ENCODE peak calls at places on chromosomes 13 and 19, in seven cellular contexts. E, J, P, D, K, W and B are unnamed samples.

GRCh38 chr13:65555973-65556372 is 1674.2 kb downstream of the PCDH9 start:
- DNase-seq in K (no peak), W (no peak), J (no peak), D (no peak), E (no peak), P (no peak), B (peak)

GRCh38 chr19:30942636-30943035 is 406.6 kb downstream of the TSHZ3 start:
- DNase-seq in J (no peak), P (no peak), E (no peak), D (no peak), W (no peak), K (no peak), B (no peak)

GRCh38 chr13:113162783-113163685 is 4.6 kb downstream of the PROZ start:
- DNase-seq in P (no peak), W (no peak), D (no peak), K (no peak), E (no peak), J (no peak), B (no peak)

GRCh38 chr19:45547965-45548609 is 36.5 kb downstream of the OPA3 start:
- DNase-seq in J (peak), W (no peak), P (no peak), D (no peak), E (no peak), K (no peak), B (no peak)

GRCh38 chr13:28527629-28528028 is 32.7 kb upstream of the FLT1 start:
- DNase-seq in D (no peak), P (no peak), J (no peak), W (no peak), E (no peak), K (peak), B (no peak)

GRCh38 chr19:30634431-30634830 is 262.2 kb downstream of the ZNF536 start:
- DNase-seq in J (no peak), W (no peak), P (no peak), D (no peak), K (no peak), E (no peak), B (no peak)

GRCh38 chr13:31431722-31432137 is 232.0 kb downstream of the B3GLCT start:
- DNase-seq in K (peak), E (no peak), W (peak), J (peak), D (peak), P (no peak), B (no peak)

GRCh38 chr13:75628811-75629210 is 7.3 kb upstream of the LMO7 start:
- DNase-seq in W (no peak), J (no peak), P (no peak), E (no peak), K (no peak), D (no peak), B (no peak)

GRCh38 chr13:99870541-99870940 is 101.0 kb downstream of the ZIC5 start:
- DNase-seq in J (no peak), K (no peak), E (no peak), P (no peak), D (no peak), W (no peak), B (peak)

GRCh38 chr13:77422724-77423123 is 95.8 kb upstream of the MYCBP2 start:
- DNase-seq in P (no peak), D (no peak), E (no peak), W (no peak), J (peak), K (no peak), B (no peak)

GRCh38 chr13:76189882-76190519 is 553.9 kb downstream of the LMO7 start:
- DNase-seq in J (no peak), P (no peak), K (no peak), E (no peak), D (no peak), W (no peak), B (no peak)

GRCh38 chr19:4502282-4503223 is 15.7 kb downstream of the PLIN4 start:
- DNase-seq in D (no peak), K (no peak), W (no peak), J (no peak), E (no peak), P (no peak), B (no peak)

GRCh38 chr13:50907781-50908180 is 1.8 kb upstream of the RNASEH2B start:
- DNase-seq in J (no peak), E (no peak), W (no peak), K (no peak), D (no peak), P (no peak), B (no peak)

GRCh38 chr19:49556412-49557398 is 23.7 kb downstream of the NOSIP start:
- DNase-seq in D (no peak), J (no peak), K (no peak), E (no peak), P (peak), W (no peak), B (no peak)

GRCh38 chr19:718251-719024 is 9.7 kb downstream of the PALM start:
- DNase-seq in E (no peak), P (no peak), W (no peak), J (no peak), D (no peak), K (no peak), B (no peak)

GRCh38 chr19:5805465-5806132 is 732 bp downstream of the NRTN start:
- DNase-seq in K (peak), W (peak), P (peak), E (peak), J (peak), D (peak), B (peak)

GRCh38 chr19:13154911-13155471 is 4.8 kb downstream of the IER2 start:
- DNase-seq in P (peak), D (peak), K (peak), J (peak), W (peak), E (peak), B (peak)

GRCh38 chr19:2578911-2579677 is 103.2 kb downstream of the GADD45B start:
- DNase-seq in K (peak), E (no peak), D (peak), P (peak), W (peak), J (peak), B (peak)

GRCh38 chr13:78045916-78046315 is 127.3 kb upstream of the EDNRB start:
- DNase-seq in E (no peak), K (no peak), J (no peak), W (no peak), D (no peak), P (no peak), B (no peak)

GRCh38 chr13:112893570-112894422 is 75.2 kb upstream of the MCF2L start:
- DNase-seq in P (no peak), K (peak), J (peak), W (peak), E (peak), D (no peak), B (peak)

GRCh38 chr19:41521860-41522555 is 54.0 kb upstream of the CEACAM21 start:
- DNase-seq in D (peak), K (peak), E (no peak), P (no peak), J (no peak), W (no peak), B (no peak)

GRCh38 chr13:23505007-23505406 is 65.2 kb upstream of the TNFRSF19 start:
- DNase-seq in P (no peak), W (no peak), E (no peak), K (no peak), D (no peak), J (peak), B (no peak)

GRCh38 chr13:100916943-100917342 is 242.3 kb upstream of the TMTC4 start:
- DNase-seq in P (no peak), E (no peak), J (no peak), D (no peak), K (no peak), W (no peak), B (no peak)

GRCh38 chr19:18204394-18205179 is 745 bp upstream of the RAB3A start:
- DNase-seq in K (no peak), P (peak), D (no peak), J (no peak), W (peak), E (peak), B (no peak)

GRCh38 chr19:8209965-8210659 is 942 bp downstream of the CERS4 start:
- DNase-seq in D (no peak), P (no peak), W (peak), K (peak), J (no peak), E (no peak), B (no peak)

GRCh38 chr13:80180745-80181144 is 160.2 kb downstream of the SPRY2 start:
- DNase-seq in J (no peak), K (no peak), W (no peak), P (no peak), D (no peak), E (no peak), B (no peak)

GRCh38 chr13:101640797-101641400 is 188.4 kb downstream of the ITGBL1 start:
- DNase-seq in W (no peak), J (peak), D (no peak), E (no peak), P (no peak), K (no peak), B (no peak)

GRCh38 chr13:77752512-77753069 is 55.1 kb downstream of the SLAIN1 start:
- DNase-seq in D (no peak), J (no peak), W (no peak), E (no peak), P (no peak), K (no peak), B (no peak)

GRCh38 chr13:103510007-103510406 is 443.8 kb upstream of the SLC10A2 start:
- DNase-seq in D (no peak), P (no peak), W (no peak), K (no peak), E (no peak), J (no peak), B (no peak)

GRCh38 chr19:50329146-50329925 is at the start of gene KCNC3:
- DNase-seq in E (peak), P (peak), W (peak), J (peak), D (peak), K (peak), B (peak)

GRCh38 chr19:30781519-30781918 is 409.3 kb downstream of the ZNF536 start:
- DNase-seq in K (no peak), W (no peak), E (no peak), P (no peak), J (no peak), D (no peak), B (no peak)

GRCh38 chr19:28574212-28574611 is 638.7 kb downstream of the UQCRFS1 start:
- DNase-seq in K (no peak), P (no peak), D (no peak), E (no peak), W (no peak), J (no peak), B (no peak)

GRCh38 chr13:73522937-73523336 is 464.1 kb downstream of the KLF5 start:
- DNase-seq in P (no peak), E (no peak), D (no peak), W (no peak), J (no peak), K (no peak), B (no peak)

GRCh38 chr13:105806335-105806920 is 729.0 kb downstream of the EFNB2 start:
- DNase-seq in J (no peak), P (no peak), D (no peak), K (no peak), E (no peak), W (no peak), B (no peak)

GRCh38 chr13:28477709-28477973 is 17.3 kb downstream of the FLT1 start:
- DNase-seq in E (no peak), W (no peak), P (no peak), D (no peak), J (no peak), K (no peak), B (no peak)

GRCh38 chr13:112899618-112900600 is 69.1 kb upstream of the MCF2L start:
- DNase-seq in J (no peak), E (no peak), K (no peak), D (no peak), P (no peak), W (no peak), B (no peak)